ENCODE peak calls at places on chromosomes 11 and 22, in five cellular contexts. W is heart left ventricle, Z is fibroblast of pulmonary artery, P is fibroblast of lung, V is neural crest cell. K is an unnamed sample.
A peak's percentile ranks its signal among the peaks of the same experiment; 100 is the strongest.

GRCh38 chr22:38681784-38682335 is at the start of gene TOMM22:
- DNase-seq in W (peak; percentile 88), Z (peak; percentile 89), P (peak; percentile 82), V (peak; percentile 80), K (peak; percentile 77)

GRCh38 chr11:77596626-77597025 is 6.9 kb downstream of the AQP11 start:
- DNase-seq in W (no peak), Z (peak; percentile 70), P (peak; percentile 32), V (no peak), K (peak; percentile 31)

GRCh38 chr22:45198463-45198795 is 34.7 kb downstream of the NUP50 start:
- DNase-seq in W (no peak), Z (no peak), P (no peak), V (no peak), K (no peak)

GRCh38 chr11:7844986-7845385 is 48.2 kb upstream of the OR5P2 start:
- DNase-seq in W (no peak), Z (no peak), P (no peak), V (no peak), K (no peak)

GRCh38 chr11:117924631-117925170 is 4.5 kb downstream of the TMPRSS13 start:
- DNase-seq in W (no peak), Z (no peak), P (no peak), V (no peak), K (no peak)

GRCh38 chr11:76919887-76920746 is 59.4 kb downstream of the ACER3 start:
- DNase-seq in W (peak; percentile 68), Z (peak; percentile 91), P (peak; percentile 75), V (peak; percentile 61), K (peak; percentile 83)

GRCh38 chr11:43497144-43497543 is 138.4 kb downstream of the TTC17 start:
- DNase-seq in W (no peak), Z (no peak), P (no peak), V (no peak), K (no peak)

GRCh38 chr22:44399906-44400762 is 87.4 kb upstream of the SHISAL1 start:
- DNase-seq in W (no peak), Z (no peak), P (no peak), V (no peak), K (no peak)

GRCh38 chr11:12285811-12286222 is 91.6 kb upstream of the PARVA start:
- DNase-seq in W (no peak), Z (no peak), P (peak; percentile 72), V (no peak), K (no peak)

GRCh38 chr11:32307449-32307848 is 127.9 kb downstream of the WT1 start:
- DNase-seq in W (no peak), Z (no peak), P (no peak), V (no peak), K (no peak)

GRCh38 chr11:72738199-72739141 is 13.7 kb downstream of the ARAP1 start:
- DNase-seq in W (no peak), Z (no peak), P (no peak), V (no peak), K (no peak)

GRCh38 chr22:31092161-31092560 is 11.0 kb downstream of the SMTN start:
- DNase-seq in W (no peak), Z (no peak), P (no peak), V (no peak), K (no peak)

GRCh38 chr11:117189941-117190544 is 9.1 kb upstream of the TAGLN start:
- DNase-seq in W (no peak), Z (no peak), P (no peak), V (no peak), K (no peak)

GRCh38 chr22:50218996-50219727 is 18.4 kb downstream of the SELENOO start:
- DNase-seq in W (peak; percentile 83), Z (peak; percentile 82), P (peak; percentile 67), V (no peak), K (peak; percentile 40)

DNA sequence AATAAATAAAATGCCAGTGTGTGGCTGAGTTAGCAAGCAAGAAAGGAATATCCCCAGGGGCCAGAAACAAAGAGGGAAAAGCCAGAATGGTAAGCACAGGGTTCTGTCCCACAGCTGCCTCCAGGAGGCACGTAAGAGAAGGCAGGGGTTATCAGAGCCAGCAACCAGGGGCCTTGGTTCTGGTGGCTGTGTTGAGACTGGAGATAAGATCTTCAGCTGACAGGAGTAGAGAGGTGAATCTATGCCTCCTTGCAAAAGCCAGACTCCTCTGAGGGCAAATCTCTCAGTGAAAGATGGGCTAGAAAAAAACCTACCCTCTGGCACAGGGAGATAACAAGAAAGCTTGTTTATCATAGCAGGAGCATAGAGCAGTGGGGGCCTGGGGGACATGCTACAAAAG is 29.8 kb upstream of the NFAM1 start:
- DNase-seq in W (no peak), Z (no peak), P (no peak), V (no peak), K (no peak)
- TF ChIP-seq CTCF in W (no peak), Z (no peak), P (no peak), V (no peak), K (no peak)

GRCh38 chr22:20569059-20570058 is 61.9 kb downstream of the MED15 start:
- DNase-seq in W (peak; percentile 35), Z (peak; percentile 96), P (peak; percentile 99), V (no peak), K (peak; percentile 99)

GRCh38 chr22:20567371-20567847 is 60.0 kb downstream of the MED15 start:
- DNase-seq in W (no peak), Z (no peak), P (peak; percentile 76), V (no peak), K (peak; percentile 90)

GRCh38 chr22:20568502-20569058 is 61.2 kb downstream of the MED15 start:
- DNase-seq in W (no peak), Z (no peak), P (no peak), V (no peak), K (no peak)

GRCh38 chr22:20566420-20567260 is 59.2 kb downstream of the MED15 start:
- DNase-seq in W (no peak), Z (peak; percentile 64), P (peak; percentile 85), V (no peak), K (peak; percentile 91)

DNA sequence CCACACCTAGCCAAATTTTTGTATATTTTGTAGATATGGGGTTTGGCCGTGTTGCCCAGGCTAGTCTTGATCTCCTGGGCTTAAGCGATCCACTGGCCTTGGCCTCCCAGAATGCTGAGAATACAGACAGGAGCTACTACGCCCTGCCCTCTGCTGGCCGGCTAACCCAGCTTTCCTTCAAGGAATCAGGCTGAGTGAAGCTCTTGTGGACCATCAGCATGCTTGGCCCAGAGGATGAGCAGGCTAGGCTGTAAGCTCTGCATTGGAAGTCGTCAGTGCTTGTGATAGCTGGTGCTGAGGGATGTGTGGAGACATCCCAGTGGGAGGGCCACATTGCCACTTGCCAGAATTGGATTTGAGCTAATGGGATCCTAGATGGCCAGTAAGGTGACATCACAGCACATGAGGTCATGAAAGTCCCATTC is 60.6 kb downstream of the MED15 start:
- DNase-seq in W (no peak), Z (peak; percentile 60), P (no peak), V (no peak), K (peak; percentile 66)
- TF ChIP-seq CTCF in W (no peak), Z (peak; percentile 52), P (peak; percentile 57), V (peak; percentile 38), K (peak; percentile 77)

GRCh38 chr11:5930614-5931013 is 11.4 kb upstream of the OR56A3 start:
- DNase-seq in W (no peak), Z (no peak), P (no peak), V (no peak), K (no peak)
- TF ChIP-seq CTCF in W (no peak), Z (no peak), P (no peak), V (no peak), K (no peak)

DNA sequence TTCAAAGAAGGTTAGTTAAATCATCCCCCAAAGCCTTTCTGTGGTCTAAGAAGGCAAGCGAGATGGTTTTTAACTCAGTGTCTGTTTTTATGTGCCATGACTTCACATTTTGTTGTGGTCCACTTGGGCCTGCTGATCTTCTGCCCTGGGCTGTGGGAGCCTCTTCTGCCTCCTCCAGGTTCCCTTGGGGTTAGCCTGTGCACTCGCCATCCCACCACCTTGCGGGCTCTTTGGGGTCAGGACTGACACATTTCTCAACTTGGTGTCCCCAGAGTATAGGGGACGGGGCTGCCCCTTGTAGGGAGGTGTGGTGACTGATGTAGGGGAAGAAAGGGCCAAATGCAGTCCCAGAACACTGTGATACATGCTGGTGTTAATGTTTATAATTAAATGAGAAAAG is 207.0 kb downstream of the TBC1D22A start:
- DNase-seq in W (no peak), Z (no peak), P (no peak), V (no peak), K (no peak)
- TF ChIP-seq CTCF in W (no peak), Z (no peak), P (no peak), V (no peak), K (no peak)

DNA sequence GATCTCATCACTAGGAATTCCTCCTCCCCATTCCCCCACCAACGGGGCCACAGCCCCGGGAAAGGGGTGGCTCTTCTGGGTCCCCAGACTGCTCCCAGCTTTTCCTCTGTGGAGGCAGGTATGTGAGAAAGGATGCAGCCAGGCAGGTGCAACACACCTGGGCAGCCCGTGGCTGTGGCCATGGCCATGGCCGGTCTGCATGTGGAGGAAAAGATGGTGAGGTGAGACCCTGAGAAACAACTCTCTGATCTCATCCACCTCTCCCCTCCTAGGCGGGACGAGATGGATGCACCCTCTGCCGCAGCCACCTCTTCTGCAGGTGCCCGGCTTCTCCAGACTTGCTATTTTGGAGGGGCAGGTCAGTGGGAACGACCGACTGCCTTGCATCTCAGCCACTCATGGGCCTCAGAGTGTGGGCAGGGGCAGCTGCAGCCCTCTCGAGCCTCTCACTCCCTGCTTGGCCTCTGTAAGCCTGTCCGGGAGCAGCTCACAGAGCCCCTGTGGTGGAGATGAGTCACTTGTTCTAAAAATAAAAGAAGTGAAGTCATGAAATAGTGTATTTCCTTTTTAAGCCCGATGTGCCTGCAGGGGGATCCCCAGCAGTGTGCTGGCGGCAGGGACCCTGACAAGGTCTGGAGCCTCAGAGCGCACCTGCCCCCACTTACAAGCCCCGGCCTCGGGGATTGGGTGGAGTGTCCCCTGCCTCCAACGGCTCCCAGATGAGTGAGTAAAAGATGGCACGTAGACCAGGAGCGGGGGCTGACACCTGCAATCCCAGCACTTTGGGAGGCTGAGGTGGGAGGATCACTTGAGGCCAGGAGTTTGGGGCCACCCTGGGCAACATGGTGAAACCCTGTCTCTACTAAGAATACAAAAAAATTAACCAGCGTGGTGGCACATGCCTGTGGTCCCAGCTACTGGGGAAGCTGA is 10.7 kb downstream of the SMIM38 start:
- DNase-seq in W (peak; percentile 62), Z (peak; percentile 75), P (peak; percentile 89), V (no peak), K (peak; percentile 74)
- TF ChIP-seq CTCF in W (no peak), Z (peak; percentile 15), P (peak; percentile 42), V (no peak), K (peak; percentile 64)

GRCh38 chr11:61946894-61947293 is 3.3 kb upstream of the BEST1 start:
- DNase-seq in W (no peak), Z (no peak), P (no peak), V (no peak), K (no peak)
- TF ChIP-seq CTCF in W (no peak), Z (no peak), P (no peak), V (no peak), K (no peak)

GRCh38 chr11:127071606-127072005 is 71.0 kb upstream of the KIRREL3 start:
- DNase-seq in W (no peak), Z (no peak), P (no peak), V (no peak), K (no peak)
- TF ChIP-seq CTCF in W (no peak), Z (no peak), P (no peak), V (no peak), K (no peak)

DNA sequence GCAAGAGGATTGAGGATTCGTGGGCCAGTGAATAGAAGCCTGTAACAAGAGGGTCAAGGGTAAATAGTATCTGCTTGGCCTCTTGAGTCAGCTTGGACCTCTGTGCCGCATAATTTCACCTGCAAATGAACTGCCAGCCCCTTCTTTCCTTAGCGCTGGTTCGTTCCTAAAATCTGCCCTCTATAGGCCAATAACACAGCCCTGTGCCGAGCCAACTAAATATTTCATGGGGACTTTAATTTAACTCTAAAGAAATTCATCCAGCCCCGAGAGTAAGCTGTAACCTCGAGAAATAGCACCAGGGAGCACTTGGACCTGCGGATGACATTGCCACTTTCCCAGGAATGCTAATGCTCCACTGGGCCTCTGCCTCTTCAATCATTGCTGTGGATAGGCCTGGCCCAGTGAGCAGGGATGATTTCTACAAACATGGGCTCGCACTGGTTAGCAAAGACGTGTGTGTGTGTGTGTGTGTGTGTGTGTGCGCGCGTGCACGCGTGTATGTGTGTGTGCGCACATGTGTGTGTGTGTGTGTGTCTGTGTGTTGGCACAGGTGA is 95.3 kb upstream of the TBCEL start:
- DNase-seq in W (no peak), Z (no peak), P (no peak), V (no peak), K (no peak)
- TF ChIP-seq CTCF in W (no peak), Z (no peak), P (no peak), V (no peak), K (no peak)

K was measured in HFFc6.